ENCODE peak calls at places on chromosomes 13 and 19, in four cellular contexts. A is H1, M is HepG2, F is GM12878. U is an unnamed sample.

GRCh38 chr19:18939922-18940775 is 868 bp downstream of the HOMER3 start:
- DNase-seq in M (no peak), A (peak; percentile 88), F (no peak), U (no peak)

GRCh38 chr13:76620036-76620435 is 266.2 kb downstream of the KCTD12 start:
- DNase-seq in M (no peak), A (no peak), F (no peak), U (no peak)

GRCh38 chr19:585551-586110 is 4.0 kb upstream of the HCN2 start:
- DNase-seq in A (no peak), F (no peak), M (no peak), U (no peak)

GRCh38 chr19:27794444-27795042 is 1418.4 kb downstream of the UQCRFS1 start:
- DNase-seq in A (peak; percentile 61), M (peak; percentile 16), F (no peak), U (no peak)

GRCh38 chr13:64078480-64078936 is 2662.9 kb upstream of the PCDH20 start:
- DNase-seq in M (peak; percentile 1), A (no peak), F (no peak), U (no peak)

GRCh38 chr13:107043016-107043957 is 475.4 kb upstream of the ARGLU1 start:
- DNase-seq in A (no peak), M (no peak), F (no peak), U (no peak)

GRCh38 chr13:32376642-32377418 is 51.1 kb downstream of the N4BP2L1 start:
- DNase-seq in A (no peak), M (no peak), F (no peak), U (no peak)

GRCh38 chr13:40187836-40188591 is 478.4 kb downstream of the FOXO1 start:
- DNase-seq in A (no peak), M (no peak), F (no peak), U (no peak)

GRCh38 chr19:51186323-51186722 is 38.6 kb upstream of the CD33 start:
- DNase-seq in A (no peak), M (no peak), F (no peak), U (no peak)

GRCh38 chr19:40632311-40633036 is 31.3 kb downstream of the LTBP4 start:
- DNase-seq in A (no peak), F (no peak), M (no peak), U (no peak)

GRCh38 chr19:12784394-12784870 is 6.9 kb upstream of the JUNB start:
- DNase-seq in F (no peak), M (no peak), A (no peak), U (no peak)

GRCh38 chr19:2475018-2475701 is 767 bp upstream of the GADD45B start:
- DNase-seq in F (no peak), A (peak; percentile 76), M (no peak), U (no peak)

GRCh38 chr13:113049981-113050380 is 55.6 kb upstream of the F7 start:
- DNase-seq in A (no peak), M (no peak), F (no peak), U (no peak)

DNA sequence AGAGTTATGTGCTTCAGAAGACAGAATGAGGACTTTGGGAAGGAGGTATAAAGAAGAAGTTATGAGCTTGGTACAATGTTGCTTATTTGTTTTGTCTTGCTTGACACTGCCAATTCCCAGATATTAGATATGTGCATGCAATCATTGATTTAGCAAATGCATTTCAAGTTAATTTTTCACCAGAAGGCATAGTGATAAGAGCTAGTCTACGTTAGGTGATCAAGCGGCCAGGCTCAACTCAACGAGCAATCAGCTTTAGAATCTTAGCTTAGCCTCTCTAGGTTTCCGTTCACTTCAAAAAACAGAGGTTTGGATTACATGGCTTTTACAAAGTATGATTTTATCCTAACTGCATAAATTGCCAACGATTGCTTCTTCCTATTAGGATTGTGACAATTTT is 81.6 kb upstream of the POSTN start:
- DNase-seq in A (no peak), M (no peak), F (no peak), U (no peak)
- TF ChIP-seq SUZ12 in A (no peak), M (no peak), F (no peak), U (no peak)

GRCh38 chr13:42075517-42075916 is 27.1 kb downstream of the DGKH start:
- DNase-seq in F (no peak), A (no peak), M (no peak), U (no peak)
- TF ChIP-seq YY1 in F (no peak), A (no peak), M (no peak), U (no peak)

DNA sequence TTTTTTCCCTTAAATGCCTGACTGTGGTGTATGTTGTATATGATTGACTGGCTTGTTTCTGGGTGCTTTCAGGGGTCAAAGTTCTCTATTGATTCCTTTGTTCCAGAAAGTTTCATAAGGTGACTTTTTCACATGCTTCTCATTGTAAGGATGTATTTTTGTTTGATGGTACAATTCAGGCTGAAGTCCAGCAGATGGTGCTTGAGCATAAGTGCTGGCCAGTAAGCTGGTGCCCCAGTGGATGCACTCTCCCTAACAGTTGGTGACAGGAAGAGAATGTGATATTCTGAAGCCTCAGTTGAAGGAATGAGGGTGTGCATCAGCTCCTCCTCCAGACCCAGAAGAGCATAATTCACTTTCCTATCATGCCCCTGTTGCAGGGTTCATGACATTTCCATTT is 1941.6 kb upstream of the PRR20A start:
- DNase-seq in M (peak; percentile 0), F (no peak), A (no peak), U (no peak)
- TF ChIP-seq SUZ12 in M (no peak), F (no peak), A (no peak), U (no peak)

DNA sequence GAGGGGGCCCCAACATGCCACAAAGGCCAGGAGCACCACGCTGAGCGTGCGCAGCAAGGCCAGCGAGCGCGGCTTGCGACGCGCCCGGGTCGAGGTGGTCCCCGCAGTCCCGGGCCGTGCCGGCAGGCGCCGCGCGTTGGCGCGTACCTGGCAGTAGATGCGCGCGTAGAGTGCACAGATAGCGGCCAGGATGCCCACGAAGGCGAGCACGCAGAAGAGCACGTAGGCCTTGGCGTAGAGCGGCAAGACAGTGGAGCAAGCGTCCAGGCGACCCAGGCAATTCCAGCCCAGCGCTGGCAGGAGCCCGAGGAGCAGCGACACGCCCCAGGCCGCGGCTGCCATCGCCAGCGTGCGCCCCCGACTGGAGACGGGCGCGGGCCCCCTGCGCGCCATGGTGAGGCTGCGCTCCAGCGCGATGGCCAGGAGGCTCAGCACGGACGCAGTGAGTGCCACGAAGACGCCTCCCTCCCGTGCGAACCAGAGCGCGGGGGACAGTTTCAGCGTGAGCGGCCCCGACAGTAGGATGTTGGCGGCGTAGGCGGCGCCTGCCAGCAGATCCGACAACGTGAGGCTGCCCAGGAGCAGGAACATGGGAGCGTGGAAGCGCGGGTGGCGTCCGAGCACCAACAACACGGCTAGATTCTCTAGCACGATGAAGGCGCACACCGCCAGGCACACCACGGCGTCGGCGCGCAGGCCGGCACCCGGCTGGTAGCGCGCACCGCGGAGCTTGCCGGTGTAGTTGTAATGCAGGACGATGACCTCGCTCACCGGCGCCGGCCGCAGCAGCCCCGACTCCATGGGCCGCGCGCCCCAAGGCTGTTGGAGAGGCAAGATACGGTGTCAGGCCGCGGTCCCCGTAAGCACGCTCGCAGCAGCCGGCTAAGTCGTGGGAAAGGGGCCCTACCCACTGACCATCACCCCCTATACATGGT is 2.8 kb downstream of the S1PR5 start:
- DNase-seq in A (peak; percentile 48), F (no peak), M (no peak), U (no peak)
- TF ChIP-seq YY1 in A (no peak), F (no peak), M (no peak), U (no peak)

GRCh38 chr13:93775507-93776108 is 549.0 kb downstream of the GPC6 start:
- DNase-seq in F (no peak), A (no peak), M (peak; percentile 39), U (no peak)

GRCh38 chr13:93777504-93777903 is 550.9 kb downstream of the GPC6 start:
- DNase-seq in M (no peak), F (no peak), A (no peak), U (no peak)

GRCh38 chr13:93775027-93775426 is 548.4 kb downstream of the GPC6 start:
- DNase-seq in M (no peak), A (no peak), F (no peak), U (no peak)

GRCh38 chr13:93778548-93778947 is 551.9 kb downstream of the GPC6 start:
- DNase-seq in A (no peak), M (no peak), F (no peak), U (no peak)

DNA sequence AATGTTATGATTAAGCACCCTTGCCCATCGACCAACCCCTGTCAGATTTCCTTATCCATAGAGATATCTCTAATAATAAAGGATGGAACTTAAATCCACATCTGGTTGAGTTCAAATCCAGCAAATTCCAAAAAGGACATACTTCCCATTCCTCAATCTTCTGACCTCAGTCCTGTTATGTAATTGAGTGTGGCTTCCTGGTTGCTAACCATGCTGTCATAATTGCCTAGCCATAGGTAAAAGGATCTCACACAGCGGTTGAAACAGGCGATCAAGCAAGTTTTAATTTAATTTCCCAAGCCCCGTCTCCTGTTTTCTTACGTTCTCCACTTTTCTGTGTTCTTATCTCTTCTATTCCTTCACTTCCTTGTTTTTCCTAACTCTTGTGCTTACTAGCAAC is 550.3 kb downstream of the GPC6 start:
- DNase-seq in M (no peak), F (no peak), A (no peak), U (no peak)
- TF ChIP-seq SUZ12 in M (no peak), F (no peak), A (no peak), U (no peak)

U was measured in NT2/D1.